ENCODE peak calls at places on chromosomes 5 and 9, in four cellular contexts. C is GM12878, O is HepG2, T is K562. V is an unnamed sample.

GRCh38 chr5:683619-684481 is 9.3 kb downstream of the TPPP start:
- DNase-seq in C (no peak), O (no peak), T (no peak), V (no peak)

GRCh38 chr9:69120380-69121154 is 53.5 kb upstream of the TJP2 start:
- DNase-seq in C (no peak), O (peak; percentile 81), T (no peak), V (peak; percentile 81)

GRCh38 chr5:133531634-133532033 is 80.7 kb downstream of the FSTL4 start:
- DNase-seq in C (no peak), O (no peak), T (no peak), V (no peak)

GRCh38 chr5:57094753-57095683 is 78.8 kb upstream of the GPBP1 start:
- DNase-seq in C (no peak), O (peak; percentile 22), T (peak; percentile 42), V (peak; percentile 15)

GRCh38 chr5:159456261-159456660 is 126.0 kb upstream of the IL12B start:
- DNase-seq in C (no peak), O (no peak), T (no peak), V (no peak)

GRCh38 chr9:134188421-134189166 is 24.2 kb upstream of the RNU6ATAC start:
- DNase-seq in C (no peak), O (no peak), T (no peak), V (no peak)

GRCh38 chr5:154401931-154402330 is 43.9 kb upstream of the SAP30L start:
- DNase-seq in C (no peak), O (no peak), T (no peak), V (no peak)

GRCh38 chr5:142095651-142096330 is 12.8 kb upstream of the NDFIP1 start:
- DNase-seq in C (peak; percentile 8), O (no peak), T (peak; percentile 38), V (no peak)

GRCh38 chr5:60417500-60418181 is 282.3 kb downstream of the DEPDC1B start:
- DNase-seq in C (no peak), O (peak; percentile 97), T (no peak), V (no peak)

GRCh38 chr5:168359820-168360460 is 68.5 kb downstream of the WWC1 start:
- DNase-seq in C (no peak), O (no peak), T (no peak), V (no peak)

GRCh38 chr5:33816791-33817190 is 75.0 kb downstream of the ADAMTS12 start:
- DNase-seq in C (no peak), O (no peak), T (no peak), V (no peak)

GRCh38 chr5:73450672-73451217 is 2.2 kb upstream of the FOXD1 start:
- DNase-seq in C (no peak), O (no peak), T (peak; percentile 18), V (peak; percentile 56)

GRCh38 chr9:125521462-125522327 is 185.3 kb downstream of the MAPKAP1 start:
- DNase-seq in C (no peak), O (peak; percentile 35), T (no peak), V (no peak)

GRCh38 chr5:73691301-73691700 is 65.3 kb downstream of the ARHGEF28 start:
- DNase-seq in C (no peak), O (no peak), T (no peak), V (no peak)

GRCh38 chr9:136152543-136152866 is 33.8 kb upstream of the TMEM250 start:
- DNase-seq in C (no peak), O (no peak), T (no peak), V (no peak)

GRCh38 chr9:89680547-89681467 is 76.0 kb downstream of the GADD45G start:
- DNase-seq in C (no peak), O (no peak), T (no peak), V (no peak)

GRCh38 chr9:98503867-98504800 is 204.6 kb downstream of the GABBR2 start:
- DNase-seq in C (no peak), O (no peak), T (no peak), V (no peak)

GRCh38 chr5:179819296-179820126 is 1.2 kb upstream of the SQSTM1 start:
- DNase-seq in C (no peak), O (peak; percentile 82), T (peak; percentile 86), V (no peak)

GRCh38 chr5:179820127-179820482 is 600 bp upstream of the SQSTM1 start:
- DNase-seq in C (no peak), O (no peak), T (no peak), V (peak; percentile 67)

GRCh38 chr5:179822059-179822432 is 1.3 kb downstream of the SQSTM1 start:
- DNase-seq in C (no peak), O (no peak), T (no peak), V (no peak)

GRCh38 chr5:179821298-179822058 is 773 bp downstream of the SQSTM1 start:
- DNase-seq in C (no peak), O (peak; percentile 80), T (peak; percentile 91), V (peak; percentile 80)

GRCh38 chr5:179820483-179821297 is at the start of gene SQSTM1:
- DNase-seq in C (no peak), O (peak; percentile 45), T (peak; percentile 89), V (no peak)
- H2AFZ ChIP-seq in C (peak within 1 kb of the TSS; percentile 65), O (no peak within 1 kb of the TSS), T (peak within 1 kb of the TSS; percentile 84), V (no peak within 1 kb of the TSS)

DNA sequence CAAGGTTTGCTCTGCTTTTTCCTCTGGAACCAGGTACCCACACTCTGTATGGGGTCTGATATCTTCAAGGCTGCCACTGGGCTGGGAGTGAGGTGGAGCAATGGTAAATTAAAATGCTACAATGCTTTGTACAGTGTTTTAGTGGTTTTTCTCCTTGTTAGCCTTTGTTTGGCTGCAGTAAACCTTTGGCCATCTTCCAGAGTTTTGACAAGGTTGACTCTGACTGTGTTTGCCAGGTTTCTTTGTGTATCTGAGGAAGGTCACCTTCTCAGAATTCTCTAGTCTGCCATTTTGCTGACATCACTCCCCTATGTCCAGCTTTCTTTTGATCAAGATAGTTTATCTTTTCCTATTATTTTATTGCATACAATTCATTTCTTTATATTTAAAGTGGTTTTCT is 11.2 kb downstream of the SPATA31D1 start:
- DNase-seq in C (no peak), O (no peak), T (no peak), V (no peak)
- TF ChIP-seq HDAC2 in C (no peak), O (no peak), T (no peak), V (no peak)

GRCh38 chr9:85224729-85225128 is 517.0 kb downstream of the AGTPBP1 start:
- DNase-seq in C (no peak), O (no peak), T (no peak), V (no peak)
- TF ChIP-seq HDAC6 in C (no peak), O (no peak), T (no peak), V (no peak)

DNA sequence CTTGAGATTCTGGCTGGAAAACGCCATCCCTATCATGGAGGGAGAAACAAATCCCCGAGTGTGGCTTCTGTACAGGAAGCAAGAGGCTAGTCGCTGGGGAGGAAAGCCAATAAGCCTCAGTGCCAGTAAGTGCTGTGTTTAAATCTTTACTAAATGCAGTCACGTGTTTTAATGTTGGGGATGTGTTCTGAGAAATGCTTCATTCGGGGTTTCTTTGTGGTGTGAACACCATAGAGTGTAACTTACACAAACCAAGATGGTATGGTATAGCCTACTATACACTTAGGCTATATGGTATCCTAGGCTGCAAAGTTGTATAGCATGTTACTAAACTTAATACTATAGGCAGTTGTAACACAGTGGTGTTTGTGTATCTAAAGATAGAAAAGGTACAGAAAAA is 94.7 kb downstream of the GCNT1 start:
- DNase-seq in C (no peak), O (no peak), T (no peak), V (no peak)
- H2AFZ ChIP-seq in C (no peak overlapping the region), O (no peak overlapping the region), T (no peak overlapping the region), V (peak overlapping the region; percentile 80)

DNA sequence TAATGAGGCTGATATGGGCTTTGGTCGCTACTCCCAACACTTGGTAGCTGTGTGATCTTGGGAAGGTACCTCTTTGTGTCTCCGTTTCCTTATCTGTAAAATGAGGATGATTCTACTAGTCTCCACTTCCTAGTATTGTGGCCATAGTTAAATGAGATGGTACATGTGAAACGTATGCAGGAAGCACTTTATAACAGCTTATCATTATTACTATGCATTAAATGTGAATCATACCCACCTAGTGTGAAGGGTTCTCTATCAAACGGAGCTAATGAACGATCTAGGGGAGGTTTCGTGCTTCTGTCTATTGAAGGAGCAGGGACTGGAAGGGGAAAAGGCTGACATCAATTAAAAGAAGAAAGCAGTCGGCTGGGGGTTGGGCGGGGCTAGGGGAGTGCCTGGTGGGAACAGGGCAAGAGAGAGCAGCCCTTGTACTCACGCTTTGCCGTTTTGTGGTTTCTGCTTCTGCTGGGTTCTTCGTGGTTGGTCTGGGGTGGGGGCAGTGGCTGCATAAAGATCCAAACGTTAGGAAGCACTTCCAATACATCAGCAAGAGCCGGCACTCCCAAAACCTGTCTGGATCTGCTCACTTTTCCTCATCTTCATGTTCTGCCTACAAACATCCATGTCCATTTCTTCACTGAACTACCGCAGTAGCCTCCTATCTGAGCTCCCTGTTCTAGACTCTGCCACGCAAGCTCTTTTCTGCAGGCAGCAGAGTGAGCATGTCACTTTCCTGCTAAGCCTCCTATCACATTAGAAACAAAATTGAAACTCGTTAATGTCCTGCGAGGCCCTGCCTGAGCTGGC is 30.8 kb downstream of the LCP2 start:
- DNase-seq in C (no peak), O (no peak), T (no peak), V (no peak)
- TF ChIP-seq HDAC2 in C (no peak), O (no peak), T (no peak), V (no peak)

GRCh38 chr9:4415281-4415680 is 75.0 kb upstream of the SLC1A1 start:
- DNase-seq in C (no peak), O (no peak), T (no peak), V (no peak)
- TF ChIP-seq HDAC6 in C (no peak), O (no peak), T (no peak), V (no peak)

GRCh38 chr5:10857333-10857723 is 96.3 kb upstream of the DAP start:
- DNase-seq in C (no peak), O (no peak), T (no peak), V (no peak)
- H2AFZ ChIP-seq in C (no peak overlapping the region), O (no peak overlapping the region), T (peak overlapping the region; percentile 26), V (peak overlapping the region; percentile 93)

GRCh38 chr9:35079426-35080341 is at the start of gene FANCG:
- DNase-seq in C (peak; percentile 79), O (peak; percentile 86), T (peak; percentile 91), V (peak; percentile 90)

DNA sequence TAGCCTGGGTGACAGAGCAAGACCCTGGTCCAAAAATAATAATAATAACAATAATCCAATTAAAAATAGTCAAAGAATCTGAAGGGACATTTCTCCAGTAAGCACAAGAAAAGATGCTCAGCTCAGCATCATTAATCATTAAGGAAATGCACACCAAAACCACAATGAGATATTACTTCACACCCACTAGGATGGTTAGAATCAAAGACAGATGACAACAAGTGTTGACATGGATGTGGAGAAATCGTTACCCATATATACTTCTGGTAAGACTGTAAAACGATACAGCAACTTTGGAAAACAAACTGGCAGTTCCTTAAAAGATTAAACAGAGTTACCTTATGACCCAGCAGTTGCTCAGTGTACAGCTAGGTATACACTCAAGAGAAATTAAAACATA is 5.3 kb upstream of the FANCG start:
- DNase-seq in C (no peak), O (no peak), T (no peak), V (no peak)
- TF ChIP-seq HDAC2 in C (no peak), O (no peak), T (no peak), V (no peak)

V was measured in H1.